ENCODE peak calls at places on chromosomes 4 and X, in seven cellular contexts. U is tibial nerve, N is ovary, Z is GM12878, B is transverse colon, W is SK-N-SH, J is H1. Q is an unnamed sample.

GRCh38 chr4:115973768-115974167 is 860.3 kb upstream of the NDST4 start:
- DNase-seq in U (no peak), N (no peak), Z (no peak), B (no peak), W (no peak), J (peak), Q (no peak)

GRCh38 chrX:29297171-29297800 is 710.0 kb downstream of the IL1RAPL1 start:
- DNase-seq in U (no peak), N (no peak), Z (no peak), B (no peak), W (no peak), J (no peak), Q (no peak)

GRCh38 chrX:136067946-136068345 is 79.4 kb upstream of the FHL1 start:
- DNase-seq in U (no peak), N (no peak), Z (no peak), B (no peak), W (no peak), J (no peak), Q (peak)

GRCh38 chrX:3968749-3969148 is 255.3 kb upstream of the PRKX start:
- DNase-seq in U (no peak), N (no peak), Z (no peak), B (no peak), W (no peak), J (no peak), Q (no peak)

GRCh38 chr4:56728512-56728911 is 47.4 kb upstream of the HOPX start:
- DNase-seq in U (peak), N (peak), Z (no peak), B (peak), W (no peak), J (no peak), Q (peak)

GRCh38 chrX:13432776-13433605 is 113.1 kb upstream of the ATXN3L start:
- DNase-seq in U (no peak), N (no peak), Z (no peak), B (no peak), W (no peak), J (no peak), Q (no peak)

GRCh38 chr4:52932586-52933482 is 70.7 kb downstream of the RASL11B start:
- DNase-seq in U (no peak), N (no peak), Z (no peak), B (no peak), W (no peak), J (no peak), Q (no peak)

GRCh38 chr4:76206222-76206942 is 7.2 kb downstream of the SCARB2 start:
- DNase-seq in U (no peak), N (no peak), Z (no peak), B (no peak), W (peak), J (no peak), Q (no peak)

GRCh38 chrX:129654652-129655546 is at the start of gene APLN:
- DNase-seq in U (peak), N (peak), Z (no peak), B (no peak), W (peak), J (no peak), Q (no peak)

GRCh38 chr4:7638463-7638862 is 203.7 kb upstream of the PSAPL1 start:
- DNase-seq in U (no peak), N (no peak), Z (no peak), B (no peak), W (no peak), J (no peak), Q (no peak)

GRCh38 chr4:182139481-182139880 is 103.7 kb upstream of the TENM3 start:
- DNase-seq in U (no peak), N (no peak), Z (no peak), B (no peak), W (no peak), J (no peak), Q (no peak)

GRCh38 chr4:51930557-51930956 is 87.6 kb downstream of the DCUN1D4 start:
- DNase-seq in U (no peak), N (no peak), Z (no peak), B (no peak), W (no peak), J (no peak), Q (no peak)

GRCh38 chr4:16642897-16643296 is 255.5 kb downstream of the LDB2 start:
- DNase-seq in U (no peak), N (no peak), Z (no peak), B (no peak), W (peak), J (no peak), Q (no peak)

DNA sequence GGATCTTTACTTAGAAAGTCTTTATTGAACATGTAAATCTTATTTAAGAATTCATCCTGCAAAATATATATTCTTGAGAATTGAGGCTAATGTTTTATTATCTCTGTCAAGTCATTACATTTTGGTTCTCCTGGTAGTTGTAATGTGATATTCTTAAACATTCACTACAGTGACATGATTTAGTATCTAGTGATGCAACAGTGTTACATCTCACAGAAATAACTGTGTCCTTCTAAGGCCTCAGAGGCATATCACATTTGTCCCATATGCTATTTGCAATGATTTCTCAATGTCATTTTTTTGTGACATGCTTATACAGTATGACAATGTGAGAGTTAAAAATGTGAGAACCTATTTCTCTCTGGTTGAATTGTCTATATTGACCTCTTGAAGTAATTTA is 34.1 kb downstream of the PRRG1 start:
- DNase-seq in U (no peak), N (no peak), Z (no peak), B (no peak), W (no peak), J (no peak), Q (no peak)
- TF ChIP-seq EP300 in U (no peak), N (no peak), Z (no peak), B (no peak), W (no peak), J (no peak), Q (no peak)

GRCh38 chrX:67779099-67779498 is 235.3 kb downstream of the AR start:
- DNase-seq in U (no peak), N (no peak), Z (no peak), B (no peak), W (no peak), J (no peak), Q (no peak)

GRCh38 chrX:67781132-67781531 is 237.3 kb downstream of the AR start:
- DNase-seq in U (peak), N (no peak), Z (no peak), B (no peak), W (no peak), J (no peak), Q (no peak)

GRCh38 chrX:67777148-67777547 is 233.3 kb downstream of the AR start:
- DNase-seq in U (no peak), N (no peak), Z (no peak), B (no peak), W (no peak), J (no peak), Q (no peak)

GRCh38 chrX:67784712-67785111 is 240.9 kb downstream of the AR start:
- DNase-seq in U (no peak), N (no peak), Z (no peak), B (no peak), W (no peak), J (no peak), Q (no peak)

GRCh38 chrX:67780694-67781109 is 236.9 kb downstream of the AR start:
- DNase-seq in U (peak), N (peak), Z (no peak), B (peak), W (no peak), J (no peak), Q (peak)
- TF ChIP-seq EP300 in U (peak), N (no peak), Z (no peak), B (no peak), W (no peak), J (no peak), Q (no peak)

GRCh38 chrX:10611441-10612090 is 8.8 kb downstream of the MID1 start:
- DNase-seq in U (no peak), N (no peak), Z (no peak), B (no peak), W (no peak), J (no peak), Q (no peak)

GRCh38 chrX:10607233-10607632 is 13.2 kb downstream of the MID1 start:
- DNase-seq in U (no peak), N (no peak), Z (no peak), B (no peak), W (no peak), J (no peak), Q (no peak)

GRCh38 chrX:10612215-10612614 is 8.2 kb downstream of the MID1 start:
- DNase-seq in U (no peak), N (no peak), Z (no peak), B (no peak), W (no peak), J (no peak), Q (no peak)

GRCh38 chrX:10603612-10604011 is 16.8 kb downstream of the MID1 start:
- DNase-seq in U (no peak), N (no peak), Z (no peak), B (no peak), W (no peak), J (no peak), Q (no peak)

DNA sequence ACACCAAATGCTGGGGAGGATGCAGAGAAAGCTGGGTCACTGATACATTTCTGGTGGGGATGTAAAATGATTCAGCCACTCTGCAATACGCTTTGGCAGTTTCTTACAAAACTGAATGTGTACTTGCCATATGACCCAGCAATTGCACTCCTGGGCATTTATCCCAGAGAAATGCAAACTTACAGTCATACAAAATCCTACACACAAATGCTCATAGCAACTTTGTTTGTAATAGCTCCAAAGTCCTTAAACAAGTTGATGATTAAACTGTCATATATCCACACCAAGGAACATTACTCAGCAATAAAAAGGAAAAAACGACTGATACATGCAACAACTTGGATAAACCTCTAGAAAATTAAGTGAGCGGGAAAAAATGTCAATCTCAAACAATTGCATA is 12.3 kb downstream of the MID1 start:
- DNase-seq in U (no peak), N (no peak), Z (no peak), B (peak), W (no peak), J (no peak), Q (no peak)
- TF ChIP-seq EP300 in U (no peak), N (no peak), Z (no peak), B (no peak), W (no peak), J (no peak), Q (no peak)

GRCh38 chr4:39458505-39459300 is at the start of the genes LIAS and RPL9:
- DNase-seq in U (peak), N (peak), Z (peak), B (peak), W (peak), J (peak), Q (peak)
- TF ChIP-seq EP300 in U (peak), N (peak), Z (no peak), B (no peak), W (no peak), J (no peak), Q (peak)

GRCh38 chr4:70859066-70859465 is 19.4 kb upstream of the GRSF1 start:
- DNase-seq in U (no peak), N (no peak), Z (no peak), B (no peak), W (no peak), J (no peak), Q (no peak)

GRCh38 chr4:70858454-70858853 is 18.8 kb upstream of the GRSF1 start:
- DNase-seq in U (no peak), N (no peak), Z (no peak), B (no peak), W (no peak), J (no peak), Q (no peak)

GRCh38 chr4:70855464-70855863 is 15.8 kb upstream of the GRSF1 start:
- DNase-seq in U (no peak), N (no peak), Z (no peak), B (no peak), W (no peak), J (no peak), Q (no peak)
- TF ChIP-seq EP300 in U (no peak), N (no peak), Z (no peak), B (no peak), W (no peak), J (no peak), Q (no peak)

GRCh38 chr4:47686294-47686872 is 151.5 kb downstream of the CORIN start:
- DNase-seq in U (peak), N (no peak), Z (peak), B (peak), W (peak), J (peak), Q (no peak)

GRCh38 chr4:47694322-47694721 is 143.5 kb downstream of the CORIN start:
- DNase-seq in U (no peak), N (no peak), Z (no peak), B (no peak), W (no peak), J (no peak), Q (no peak)

GRCh38 chr4:47692691-47693090 is 145.2 kb downstream of the CORIN start:
- DNase-seq in U (no peak), N (no peak), Z (no peak), B (no peak), W (no peak), J (no peak), Q (no peak)

DNA sequence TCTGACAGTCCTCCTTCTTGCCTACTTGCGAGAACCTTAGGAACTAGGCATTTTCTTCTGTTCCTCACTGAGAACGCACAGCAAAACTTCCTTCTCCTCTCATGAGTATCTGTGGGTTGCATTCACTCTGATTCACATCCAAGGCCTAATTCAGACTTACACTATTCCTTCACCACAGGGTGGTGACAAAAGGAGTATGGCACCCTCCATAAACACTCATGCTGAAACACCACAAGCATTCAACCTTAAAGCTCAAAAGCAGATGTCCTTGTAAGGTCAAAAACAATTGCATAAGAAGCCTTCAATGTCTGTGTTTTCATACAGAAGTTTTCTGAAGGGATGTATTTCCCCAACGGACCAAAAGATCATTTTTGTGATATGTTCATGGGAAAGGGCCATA is 147.3 kb downstream of the CORIN start:
- DNase-seq in U (no peak), N (no peak), Z (peak), B (no peak), W (no peak), J (no peak), Q (no peak)
- TF ChIP-seq EP300 in U (no peak), N (no peak), Z (no peak), B (no peak), W (no peak), J (no peak), Q (no peak)

GRCh38 chr4:68180858-68181531 is 51.3 kb upstream of the TMPRSS11F start:
- DNase-seq in U (no peak), N (no peak), Z (no peak), B (no peak), W (no peak), J (no peak), Q (no peak)
- TF ChIP-seq EP300 in U (no peak), N (no peak), Z (no peak), B (no peak), W (no peak), J (no peak), Q (no peak)

GRCh38 chrX:2318371-2318770 is 182.4 kb downstream of the DHRSX start:
- DNase-seq in U (no peak), N (no peak), Z (no peak), B (no peak), W (no peak), J (no peak), Q (no peak)

GRCh38 chrX:2321411-2321810 is 179.4 kb downstream of the DHRSX start:
- DNase-seq in U (no peak), N (no peak), Z (no peak), B (no peak), W (no peak), J (no peak), Q (no peak)

GRCh38 chrX:2317527-2318055 is 183.2 kb downstream of the DHRSX start:
- DNase-seq in U (no peak), N (no peak), Z (no peak), B (no peak), W (no peak), J (no peak), Q (no peak)

GRCh38 chrX:2320089-2320488 is 180.7 kb downstream of the DHRSX start:
- DNase-seq in U (no peak), N (no peak), Z (no peak), B (no peak), W (no peak), J (no peak), Q (no peak)

GRCh38 chrX:2320580-2321327 is 180.0 kb downstream of the DHRSX start:
- DNase-seq in U (peak), N (no peak), Z (no peak), B (no peak), W (peak), J (no peak), Q (no peak)
- TF ChIP-seq EP300 in U (peak), N (no peak), Z (no peak), B (no peak), W (no peak), J (no peak), Q (no peak)